ENCODE peak calls at places on chromosome 9, in six cellular contexts. One of them, this sample, is unnamed. For H3K4me1, the result is how much of the 10 kb centered on the place peaks cover.

GRCh38 chr9:75907329-75907728 is 16.9 kb downstream of the PCSK5 start:
- DNase-seq in mucosa of descending colon: no peak
- DNase-seq in CD8-positive, alpha-beta T cell: no peak
- DNase-seq in CD4-positive, alpha-beta memory T cell: no peak
- DNase-seq in SJSA1: no peak
- DNase-seq in effector memory CD4-positive, alpha-beta T cell: no peak
- DNase-seq in this sample: no peak

GRCh38 chr9:19232830-19233194 is 2.3 kb downstream of the DENND4C start:
- DNase-seq in mucosa of descending colon: no peak
- DNase-seq in CD8-positive, alpha-beta T cell: no peak
- DNase-seq in CD4-positive, alpha-beta memory T cell: no peak
- DNase-seq in SJSA1: no peak
- DNase-seq in effector memory CD4-positive, alpha-beta T cell: no peak
- DNase-seq in this sample: no peak

GRCh38 chr9:130938652-130939404 is at the start of gene FIBCD1:
- DNase-seq in mucosa of descending colon: peak
- DNase-seq in CD8-positive, alpha-beta T cell: no peak
- DNase-seq in CD4-positive, alpha-beta memory T cell: no peak
- DNase-seq in SJSA1: no peak
- DNase-seq in effector memory CD4-positive, alpha-beta T cell: no peak
- DNase-seq in this sample: no peak

GRCh38 chr9:7332780-7333179 is 466.8 kb downstream of the DMAC1 start:
- DNase-seq in mucosa of descending colon: no peak
- DNase-seq in CD8-positive, alpha-beta T cell: no peak
- DNase-seq in CD4-positive, alpha-beta memory T cell: no peak
- DNase-seq in SJSA1: no peak
- DNase-seq in effector memory CD4-positive, alpha-beta T cell: no peak
- DNase-seq in this sample: no peak

GRCh38 chr9:119941081-119941480 is 571.8 kb upstream of the BRINP1 start:
- DNase-seq in mucosa of descending colon: no peak
- DNase-seq in CD8-positive, alpha-beta T cell: no peak
- DNase-seq in CD4-positive, alpha-beta memory T cell: no peak
- DNase-seq in SJSA1: no peak
- DNase-seq in effector memory CD4-positive, alpha-beta T cell: no peak
- DNase-seq in this sample: no peak

GRCh38 chr9:133654736-133655657 is 18.8 kb downstream of the DBH start:
- DNase-seq in mucosa of descending colon: no peak
- DNase-seq in CD8-positive, alpha-beta T cell: no peak
- DNase-seq in CD4-positive, alpha-beta memory T cell: no peak
- DNase-seq in SJSA1: no peak
- DNase-seq in effector memory CD4-positive, alpha-beta T cell: no peak
- DNase-seq in this sample: no peak

GRCh38 chr9:68775003-68775730 is 70.1 kb downstream of the PIP5K1B start:
- DNase-seq in mucosa of descending colon: no peak
- DNase-seq in CD8-positive, alpha-beta T cell: no peak
- DNase-seq in CD4-positive, alpha-beta memory T cell: no peak
- DNase-seq in SJSA1: no peak
- DNase-seq in effector memory CD4-positive, alpha-beta T cell: no peak
- DNase-seq in this sample: peak

GRCh38 chr9:708182-708555 is 133.3 kb upstream of the DMRT1 start:
- DNase-seq in mucosa of descending colon: no peak
- DNase-seq in CD8-positive, alpha-beta T cell: no peak
- DNase-seq in CD4-positive, alpha-beta memory T cell: no peak
- DNase-seq in SJSA1: no peak
- DNase-seq in effector memory CD4-positive, alpha-beta T cell: no peak
- DNase-seq in this sample: no peak

GRCh38 chr9:129806126-129806525 is 3.1 kb downstream of the TOR1B start:
- DNase-seq in mucosa of descending colon: no peak
- DNase-seq in CD8-positive, alpha-beta T cell: no peak
- DNase-seq in CD4-positive, alpha-beta memory T cell: no peak
- DNase-seq in SJSA1: no peak
- DNase-seq in effector memory CD4-positive, alpha-beta T cell: no peak
- DNase-seq in this sample: no peak

GRCh38 chr9:9751996-9752395 is 860.8 kb downstream of the PTPRD start:
- DNase-seq in mucosa of descending colon: no peak
- DNase-seq in CD8-positive, alpha-beta T cell: no peak
- DNase-seq in CD4-positive, alpha-beta memory T cell: no peak
- DNase-seq in SJSA1: no peak
- DNase-seq in effector memory CD4-positive, alpha-beta T cell: no peak
- DNase-seq in this sample: no peak

GRCh38 chr9:34592895-34593601 is 3.5 kb upstream of the CNTFR start:
- DNase-seq in mucosa of descending colon: no peak
- DNase-seq in CD8-positive, alpha-beta T cell: no peak
- DNase-seq in CD4-positive, alpha-beta memory T cell: no peak
- DNase-seq in SJSA1: no peak
- DNase-seq in effector memory CD4-positive, alpha-beta T cell: no peak
- DNase-seq in this sample: peak

DNA sequence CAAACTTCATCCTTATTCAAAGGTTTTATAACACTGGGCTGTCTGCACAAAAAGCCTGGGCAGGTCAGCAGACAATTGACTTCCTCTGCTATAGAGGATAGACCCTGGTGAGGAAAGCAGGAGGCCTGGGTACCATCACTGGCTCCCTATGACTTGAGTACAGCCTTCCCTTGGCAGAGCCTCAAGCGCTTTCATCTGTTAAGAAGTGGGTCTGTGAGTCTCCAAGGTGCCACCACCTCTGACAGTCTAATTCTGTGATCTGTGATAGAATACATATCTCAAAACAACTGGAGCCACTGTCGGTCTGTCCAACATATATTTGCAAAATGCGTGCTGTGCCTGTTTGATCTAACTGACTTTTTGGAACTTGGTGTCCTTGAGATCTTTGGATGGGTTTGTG is 52.2 kb downstream of the C9orf152 start:
- DNase-seq in mucosa of descending colon: no peak
- DNase-seq in CD8-positive, alpha-beta T cell: no peak
- DNase-seq in CD4-positive, alpha-beta memory T cell: no peak
- DNase-seq in SJSA1: no peak
- DNase-seq in effector memory CD4-positive, alpha-beta T cell: no peak
- DNase-seq in this sample: no peak
- H3K4me1 ChIP-seq in mucosa of descending colon: under half
- H3K4me1 ChIP-seq in CD8-positive, alpha-beta T cell: under half
- H3K4me1 ChIP-seq in CD4-positive, alpha-beta memory T cell: under half
- H3K4me1 ChIP-seq in SJSA1: under half
- H3K4me1 ChIP-seq in effector memory CD4-positive, alpha-beta T cell: under half
- H3K4me1 ChIP-seq in this sample: under half

DNA sequence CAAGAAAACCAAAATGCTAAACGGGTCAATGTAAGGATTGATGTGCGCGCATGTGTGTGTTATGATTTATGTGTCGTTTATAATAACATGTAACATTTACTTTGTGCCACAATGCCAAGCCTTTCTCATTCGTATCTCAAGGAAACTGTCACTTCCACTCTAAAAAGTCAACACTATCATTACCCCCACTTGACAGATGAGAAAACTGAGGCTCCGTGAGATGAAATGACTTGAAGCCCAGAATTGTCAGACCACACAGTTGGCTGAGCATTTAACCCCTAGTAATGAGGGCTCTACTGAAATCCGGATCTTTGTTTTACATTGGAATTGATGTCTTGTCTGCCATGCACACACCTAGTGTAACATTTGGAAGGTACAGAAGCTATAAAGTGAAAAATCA is 95.0 kb upstream of the LMX1B start:
- DNase-seq in mucosa of descending colon: no peak
- DNase-seq in CD8-positive, alpha-beta T cell: no peak
- DNase-seq in CD4-positive, alpha-beta memory T cell: no peak
- DNase-seq in SJSA1: no peak
- DNase-seq in effector memory CD4-positive, alpha-beta T cell: no peak
- DNase-seq in this sample: no peak
- H3K4me1 ChIP-seq in mucosa of descending colon: under half
- H3K4me1 ChIP-seq in CD8-positive, alpha-beta T cell: under half
- H3K4me1 ChIP-seq in CD4-positive, alpha-beta memory T cell: under half
- H3K4me1 ChIP-seq in SJSA1: under half
- H3K4me1 ChIP-seq in effector memory CD4-positive, alpha-beta T cell: under half
- H3K4me1 ChIP-seq in this sample: under half

GRCh38 chr9:115628426-115628825 is 510.5 kb upstream of the TNC start:
- DNase-seq in mucosa of descending colon: no peak
- DNase-seq in CD8-positive, alpha-beta T cell: no peak
- DNase-seq in CD4-positive, alpha-beta memory T cell: no peak
- DNase-seq in SJSA1: no peak
- DNase-seq in effector memory CD4-positive, alpha-beta T cell: no peak
- DNase-seq in this sample: no peak
- H3K4me1 ChIP-seq in mucosa of descending colon: under half
- H3K4me1 ChIP-seq in CD8-positive, alpha-beta T cell: under half
- H3K4me1 ChIP-seq in CD4-positive, alpha-beta memory T cell: under half
- H3K4me1 ChIP-seq in SJSA1: under half
- H3K4me1 ChIP-seq in effector memory CD4-positive, alpha-beta T cell: under half
- H3K4me1 ChIP-seq in this sample: under half

GRCh38 chr9:90054810-90055209 is 450.0 kb downstream of the GADD45G start:
- DNase-seq in mucosa of descending colon: no peak
- DNase-seq in CD8-positive, alpha-beta T cell: no peak
- DNase-seq in CD4-positive, alpha-beta memory T cell: no peak
- DNase-seq in SJSA1: no peak
- DNase-seq in effector memory CD4-positive, alpha-beta T cell: no peak
- DNase-seq in this sample: no peak

GRCh38 chr9:90058364-90058763 is 453.6 kb downstream of the GADD45G start:
- DNase-seq in mucosa of descending colon: no peak
- DNase-seq in CD8-positive, alpha-beta T cell: no peak
- DNase-seq in CD4-positive, alpha-beta memory T cell: no peak
- DNase-seq in SJSA1: no peak
- DNase-seq in effector memory CD4-positive, alpha-beta T cell: no peak
- DNase-seq in this sample: no peak

GRCh38 chr9:90053027-90053426 is 448.2 kb downstream of the GADD45G start:
- DNase-seq in mucosa of descending colon: peak
- DNase-seq in CD8-positive, alpha-beta T cell: no peak
- DNase-seq in CD4-positive, alpha-beta memory T cell: no peak
- DNase-seq in SJSA1: no peak
- DNase-seq in effector memory CD4-positive, alpha-beta T cell: no peak
- DNase-seq in this sample: no peak

GRCh38 chr9:90057361-90057760 is 452.5 kb downstream of the GADD45G start:
- DNase-seq in mucosa of descending colon: no peak
- DNase-seq in CD8-positive, alpha-beta T cell: no peak
- DNase-seq in CD4-positive, alpha-beta memory T cell: no peak
- DNase-seq in SJSA1: no peak
- DNase-seq in effector memory CD4-positive, alpha-beta T cell: no peak
- DNase-seq in this sample: no peak

GRCh38 chr9:90055226-90055625 is 450.4 kb downstream of the GADD45G start:
- DNase-seq in mucosa of descending colon: no peak
- DNase-seq in CD8-positive, alpha-beta T cell: no peak
- DNase-seq in CD4-positive, alpha-beta memory T cell: no peak
- DNase-seq in SJSA1: no peak
- DNase-seq in effector memory CD4-positive, alpha-beta T cell: no peak
- DNase-seq in this sample: no peak
- H3K4me1 ChIP-seq in mucosa of descending colon: under half
- H3K4me1 ChIP-seq in CD8-positive, alpha-beta T cell: under half
- H3K4me1 ChIP-seq in CD4-positive, alpha-beta memory T cell: under half
- H3K4me1 ChIP-seq in SJSA1: under half
- H3K4me1 ChIP-seq in effector memory CD4-positive, alpha-beta T cell: under half
- H3K4me1 ChIP-seq in this sample: under half

GRCh38 chr9:121708768-121709488 is 57.5 kb downstream of the DAB2IP start:
- DNase-seq in mucosa of descending colon: peak
- DNase-seq in CD8-positive, alpha-beta T cell: no peak
- DNase-seq in CD4-positive, alpha-beta memory T cell: no peak
- DNase-seq in SJSA1: no peak
- DNase-seq in effector memory CD4-positive, alpha-beta T cell: no peak
- DNase-seq in this sample: no peak

GRCh38 chr9:121713400-121714070 is 62.1 kb downstream of the DAB2IP start:
- DNase-seq in mucosa of descending colon: no peak
- DNase-seq in CD8-positive, alpha-beta T cell: no peak
- DNase-seq in CD4-positive, alpha-beta memory T cell: no peak
- DNase-seq in SJSA1: no peak
- DNase-seq in effector memory CD4-positive, alpha-beta T cell: no peak
- DNase-seq in this sample: no peak

GRCh38 chr9:121714075-121714705 is 62.8 kb downstream of the DAB2IP start:
- DNase-seq in mucosa of descending colon: peak
- DNase-seq in CD8-positive, alpha-beta T cell: no peak
- DNase-seq in CD4-positive, alpha-beta memory T cell: no peak
- DNase-seq in SJSA1: no peak
- DNase-seq in effector memory CD4-positive, alpha-beta T cell: no peak
- DNase-seq in this sample: no peak

GRCh38 chr9:121709798-121710197 is 58.4 kb downstream of the DAB2IP start:
- DNase-seq in mucosa of descending colon: no peak
- DNase-seq in CD8-positive, alpha-beta T cell: no peak
- DNase-seq in CD4-positive, alpha-beta memory T cell: no peak
- DNase-seq in SJSA1: no peak
- DNase-seq in effector memory CD4-positive, alpha-beta T cell: no peak
- DNase-seq in this sample: no peak

DNA sequence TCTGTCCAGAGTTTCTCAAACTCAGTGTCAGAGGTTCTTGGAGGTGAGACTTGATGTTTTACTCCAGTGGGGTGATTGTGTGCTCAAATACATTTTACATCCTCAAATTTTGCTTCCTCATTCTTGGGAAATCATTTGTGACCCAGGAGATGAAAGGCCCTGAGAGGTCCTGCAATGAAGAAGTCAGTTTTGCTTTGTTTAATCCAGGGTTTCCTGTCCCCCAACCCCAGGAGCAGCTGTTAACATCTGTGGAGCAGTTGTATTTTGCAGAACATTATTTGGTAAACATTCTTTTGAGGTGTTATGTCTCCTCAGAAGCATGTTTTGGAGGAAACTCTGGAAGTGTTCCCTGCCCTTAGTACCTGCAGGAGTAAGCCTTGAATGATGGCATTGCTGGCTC is 59.8 kb downstream of the DAB2IP start:
- DNase-seq in mucosa of descending colon: no peak
- DNase-seq in CD8-positive, alpha-beta T cell: no peak
- DNase-seq in CD4-positive, alpha-beta memory T cell: no peak
- DNase-seq in SJSA1: no peak
- DNase-seq in effector memory CD4-positive, alpha-beta T cell: no peak
- DNase-seq in this sample: no peak
- H3K4me1 ChIP-seq in mucosa of descending colon: under half
- H3K4me1 ChIP-seq in CD8-positive, alpha-beta T cell: under half
- H3K4me1 ChIP-seq in CD4-positive, alpha-beta memory T cell: under half
- H3K4me1 ChIP-seq in SJSA1: under half
- H3K4me1 ChIP-seq in effector memory CD4-positive, alpha-beta T cell: under half
- H3K4me1 ChIP-seq in this sample: under half

DNA sequence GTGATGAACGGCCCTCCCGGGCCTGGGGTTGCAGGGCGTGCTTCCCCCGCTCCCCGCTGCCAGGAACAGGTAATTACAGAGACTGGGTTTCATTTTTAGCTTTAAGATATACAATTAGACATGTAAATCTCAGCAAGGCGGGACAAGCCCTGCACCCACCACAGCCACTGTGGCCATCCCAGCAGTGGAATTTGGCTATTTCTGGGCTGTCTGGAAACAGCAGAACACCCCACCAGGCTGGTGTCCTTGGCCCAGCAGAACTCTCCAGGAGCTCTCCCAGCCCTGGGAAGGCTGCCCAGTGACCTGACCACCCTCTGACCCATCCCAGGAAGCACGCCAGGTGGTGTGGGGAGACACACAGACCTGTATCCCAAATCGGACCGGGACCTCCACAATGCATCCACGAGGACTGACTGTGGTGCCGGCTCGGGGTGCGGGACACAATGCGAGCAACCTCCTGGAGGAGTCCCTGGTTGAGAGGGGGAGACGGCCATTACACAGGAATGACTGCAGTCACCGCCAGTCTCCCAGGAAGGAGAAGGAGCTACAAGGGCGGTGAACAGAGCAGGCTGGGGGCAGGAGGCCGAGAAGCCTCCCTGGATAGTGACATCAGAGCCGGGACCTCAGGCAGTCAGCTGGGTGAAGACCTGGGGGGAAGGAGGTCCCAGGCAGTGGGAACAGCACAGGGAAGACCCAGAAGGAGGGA is 17.3 kb downstream of the EEIG1 start:
- DNase-seq in mucosa of descending colon: no peak
- DNase-seq in CD8-positive, alpha-beta T cell: no peak
- DNase-seq in CD4-positive, alpha-beta memory T cell: no peak
- DNase-seq in SJSA1: no peak
- DNase-seq in effector memory CD4-positive, alpha-beta T cell: no peak
- DNase-seq in this sample: no peak
- H3K4me1 ChIP-seq in mucosa of descending colon: half or more
- H3K4me1 ChIP-seq in CD8-positive, alpha-beta T cell: half or more
- H3K4me1 ChIP-seq in CD4-positive, alpha-beta memory T cell: half or more
- H3K4me1 ChIP-seq in SJSA1: under half
- H3K4me1 ChIP-seq in effector memory CD4-positive, alpha-beta T cell: half or more
- H3K4me1 ChIP-seq in this sample: under half